ENCODE peak calls at places on chromosomes 1 and 21, in six cellular contexts. One of them, this sample, is unnamed.

GRCh38 chr1:53502641-53503432 is 43.6 kb downstream of the DMRTB1 start:
- DNase-seq in prostate gland: no peak
- DNase-seq in stomach: no peak
- DNase-seq in upper lobe of left lung: no peak
- DNase-seq in HCT116: no peak
- DNase-seq in esophagus muscularis mucosa: no peak
- DNase-seq in this sample: no peak

GRCh38 chr1:232805269-232806070 is at the start of gene MAP10:
- DNase-seq in prostate gland: peak; percentile 22
- DNase-seq in stomach: peak; percentile 66
- DNase-seq in upper lobe of left lung: peak; percentile 73
- DNase-seq in HCT116: no peak
- DNase-seq in esophagus muscularis mucosa: no peak
- DNase-seq in this sample: peak; percentile 78

GRCh38 chr1:18926315-18927081 is 24.1 kb upstream of the ALDH4A1 start:
- DNase-seq in prostate gland: no peak
- DNase-seq in stomach: peak; percentile 57
- DNase-seq in upper lobe of left lung: peak; percentile 78
- DNase-seq in HCT116: peak; percentile 93
- DNase-seq in esophagus muscularis mucosa: no peak
- DNase-seq in this sample: peak; percentile 76

GRCh38 chr1:111909010-111909409 is 80.5 kb downstream of the KCND3 start:
- DNase-seq in prostate gland: no peak
- DNase-seq in stomach: no peak
- DNase-seq in upper lobe of left lung: no peak
- DNase-seq in HCT116: no peak
- DNase-seq in esophagus muscularis mucosa: no peak
- DNase-seq in this sample: no peak

GRCh38 chr1:11053758-11054137 is 6.1 kb downstream of the SRM start:
- DNase-seq in prostate gland: no peak
- DNase-seq in stomach: no peak
- DNase-seq in upper lobe of left lung: no peak
- DNase-seq in HCT116: no peak
- DNase-seq in esophagus muscularis mucosa: no peak
- DNase-seq in this sample: peak; percentile 50

GRCh38 chr1:228478912-228479665 is 8.1 kb upstream of the RNF187 start:
- DNase-seq in prostate gland: no peak
- DNase-seq in stomach: no peak
- DNase-seq in upper lobe of left lung: no peak
- DNase-seq in HCT116: no peak
- DNase-seq in esophagus muscularis mucosa: no peak
- DNase-seq in this sample: no peak

GRCh38 chr1:17605582-17606344 is 66.3 kb downstream of the ARHGEF10L start:
- DNase-seq in prostate gland: peak; percentile 50
- DNase-seq in stomach: peak; percentile 76
- DNase-seq in upper lobe of left lung: peak; percentile 68
- DNase-seq in HCT116: no peak
- DNase-seq in esophagus muscularis mucosa: no peak
- DNase-seq in this sample: no peak

GRCh38 chr1:109615879-109616278 is 3.5 kb downstream of the GNAT2 start:
- DNase-seq in prostate gland: no peak
- DNase-seq in stomach: no peak
- DNase-seq in upper lobe of left lung: peak; percentile 71
- DNase-seq in HCT116: no peak
- DNase-seq in esophagus muscularis mucosa: no peak
- DNase-seq in this sample: peak; percentile 81

GRCh38 chr1:20100632-20101355 is 18.5 kb downstream of the PLA2G2D start:
- DNase-seq in prostate gland: peak; percentile 21
- DNase-seq in stomach: peak; percentile 38
- DNase-seq in upper lobe of left lung: peak; percentile 48
- DNase-seq in HCT116: peak; percentile 52
- DNase-seq in esophagus muscularis mucosa: no peak
- DNase-seq in this sample: peak; percentile 47

GRCh38 chr21:32794643-32795042 is 23.1 kb upstream of the PAXBP1 start:
- DNase-seq in prostate gland: no peak
- DNase-seq in stomach: no peak
- DNase-seq in upper lobe of left lung: no peak
- DNase-seq in HCT116: no peak
- DNase-seq in esophagus muscularis mucosa: peak; percentile 75
- DNase-seq in this sample: no peak

GRCh38 chr1:243944429-243945160 is 94.6 kb upstream of the AKT3 start:
- DNase-seq in prostate gland: no peak
- DNase-seq in stomach: no peak
- DNase-seq in upper lobe of left lung: no peak
- DNase-seq in HCT116: no peak
- DNase-seq in esophagus muscularis mucosa: peak; percentile 80
- DNase-seq in this sample: no peak

GRCh38 chr1:97304366-97304765 is 582.8 kb downstream of the PTBP2 start:
- DNase-seq in prostate gland: no peak
- DNase-seq in stomach: no peak
- DNase-seq in upper lobe of left lung: no peak
- DNase-seq in HCT116: no peak
- DNase-seq in esophagus muscularis mucosa: no peak
- DNase-seq in this sample: no peak

GRCh38 chr1:87872189-87872588 is 543.5 kb downstream of the LMO4 start:
- DNase-seq in prostate gland: no peak
- DNase-seq in stomach: no peak
- DNase-seq in upper lobe of left lung: no peak
- DNase-seq in HCT116: no peak
- DNase-seq in esophagus muscularis mucosa: no peak
- DNase-seq in this sample: no peak

GRCh38 chr1:236753964-236754363 is 41.1 kb upstream of the MTR start:
- DNase-seq in prostate gland: no peak
- DNase-seq in stomach: no peak
- DNase-seq in upper lobe of left lung: no peak
- DNase-seq in HCT116: no peak
- DNase-seq in esophagus muscularis mucosa: no peak
- DNase-seq in this sample: no peak

GRCh38 chr1:110174961-110175360 is 24.7 kb downstream of the SLC6A17 start:
- DNase-seq in prostate gland: no peak
- DNase-seq in stomach: no peak
- DNase-seq in upper lobe of left lung: no peak
- DNase-seq in HCT116: no peak
- DNase-seq in esophagus muscularis mucosa: no peak
- DNase-seq in this sample: no peak

GRCh38 chr1:185412385-185413074 is 95.5 kb upstream of the IVNS1ABP start:
- DNase-seq in prostate gland: peak; percentile 80
- DNase-seq in stomach: no peak
- DNase-seq in upper lobe of left lung: peak; percentile 40
- DNase-seq in HCT116: no peak
- DNase-seq in esophagus muscularis mucosa: no peak
- DNase-seq in this sample: no peak

GRCh38 chr1:158121604-158122254 is 59.0 kb upstream of the CD1D start:
- DNase-seq in prostate gland: peak; percentile 19
- DNase-seq in stomach: no peak
- DNase-seq in upper lobe of left lung: peak; percentile 33
- DNase-seq in HCT116: peak; percentile 59
- DNase-seq in esophagus muscularis mucosa: no peak
- DNase-seq in this sample: no peak

GRCh38 chr1:43912607-43913006 is 21.0 kb upstream of the ARTN start:
- DNase-seq in prostate gland: peak; percentile 63
- DNase-seq in stomach: no peak
- DNase-seq in upper lobe of left lung: no peak
- DNase-seq in HCT116: no peak
- DNase-seq in esophagus muscularis mucosa: no peak
- DNase-seq in this sample: no peak

GRCh38 chr1:235642943-235643371 is 6.6 kb downstream of the GNG4 start:
- DNase-seq in prostate gland: no peak
- DNase-seq in stomach: no peak
- DNase-seq in upper lobe of left lung: no peak
- DNase-seq in HCT116: no peak
- DNase-seq in esophagus muscularis mucosa: no peak
- DNase-seq in this sample: no peak

DNA sequence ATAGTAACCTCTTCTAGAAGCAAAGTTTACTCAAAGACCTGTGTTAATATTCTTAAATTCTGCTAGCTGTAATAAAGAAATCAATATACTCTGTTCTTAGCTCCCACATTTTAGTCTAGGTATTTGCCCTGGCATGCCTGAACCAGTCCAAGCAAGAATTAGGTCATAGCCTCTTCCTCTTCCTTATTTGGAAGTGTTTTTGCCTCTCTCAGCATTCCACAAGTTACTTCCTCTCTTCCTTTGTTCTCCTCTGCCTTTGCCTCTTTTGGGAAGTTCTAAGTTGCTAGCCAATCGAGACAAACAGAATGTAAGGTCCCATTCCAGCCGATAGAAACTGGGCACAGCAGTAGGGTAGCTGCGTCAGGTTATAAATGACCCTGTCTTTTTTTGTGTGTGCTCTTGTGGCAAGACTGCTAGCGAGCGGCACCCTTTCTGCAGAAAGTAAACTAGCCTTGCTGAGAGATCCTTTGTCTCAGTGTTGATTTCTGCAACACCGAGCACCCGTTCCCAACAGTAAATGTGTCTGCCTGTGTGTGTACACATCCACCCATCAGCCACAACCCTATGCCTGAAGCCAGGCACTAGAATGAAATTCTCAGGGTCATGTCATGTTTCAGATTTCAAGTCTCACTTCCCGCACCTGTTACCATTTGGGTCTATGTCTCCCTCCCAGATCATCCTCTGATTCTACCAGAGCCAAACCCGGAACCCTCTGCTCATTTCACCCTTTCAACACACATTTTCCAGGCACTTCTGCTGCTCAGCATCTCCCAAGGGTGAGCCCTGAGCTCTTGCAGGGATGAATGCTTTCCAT is 37.5 kb downstream of the LRRC3 start:
- DNase-seq in prostate gland: no peak
- DNase-seq in stomach: no peak
- DNase-seq in upper lobe of left lung: no peak
- DNase-seq in HCT116: no peak
- DNase-seq in esophagus muscularis mucosa: no peak
- DNase-seq in this sample: no peak
- H3K27ac ChIP-seq in prostate gland: no peak overlapping the region
- H3K27ac ChIP-seq in stomach: no peak overlapping the region
- H3K27ac ChIP-seq in upper lobe of left lung: no peak overlapping the region
- H3K27ac ChIP-seq in HCT116: no peak overlapping the region
- H3K27ac ChIP-seq in esophagus muscularis mucosa: no peak overlapping the region
- H3K27ac ChIP-seq in this sample: no peak overlapping the region

DNA sequence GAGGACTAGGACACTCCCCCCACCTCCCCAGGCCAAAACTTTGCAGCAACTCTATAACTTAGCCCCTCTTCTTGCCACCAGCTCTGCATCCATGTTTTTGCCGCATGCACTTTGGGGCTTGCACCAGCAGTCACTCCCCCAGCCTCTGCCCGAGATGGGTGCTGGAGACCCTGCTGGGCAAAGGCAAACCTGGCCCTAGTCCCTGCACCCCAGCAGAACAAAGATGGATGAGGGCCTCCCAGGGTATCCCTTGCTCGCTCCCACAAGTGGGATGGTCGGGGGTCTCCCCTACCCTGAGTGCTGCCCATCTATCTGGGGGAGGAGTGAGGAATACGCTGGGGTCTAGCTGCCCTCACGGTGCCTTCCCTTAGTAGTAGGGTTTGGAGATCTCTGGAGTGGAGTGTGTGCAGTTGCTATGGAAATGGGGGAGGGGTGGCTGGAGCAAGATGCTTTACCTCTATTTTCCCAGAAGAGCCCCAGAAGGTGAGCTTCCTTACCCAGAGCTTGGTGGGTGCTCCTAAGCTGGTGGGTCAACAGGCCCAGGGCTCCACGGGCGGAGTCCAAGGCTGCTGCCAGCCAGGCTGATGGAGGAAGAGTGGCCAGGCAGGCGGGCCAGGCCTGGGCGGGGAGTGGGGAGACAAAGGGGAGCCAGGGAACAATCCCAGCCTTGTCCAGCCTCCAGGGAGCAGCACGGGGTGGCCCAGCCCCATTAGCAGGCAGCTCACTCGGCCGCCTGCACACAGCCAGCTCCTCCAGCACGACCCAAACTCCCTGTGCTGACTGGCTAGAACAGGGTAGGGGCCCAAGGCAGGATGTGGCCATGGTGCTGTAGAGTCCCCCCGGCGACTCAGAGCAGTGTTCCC is at the start of gene PAQR6:
- DNase-seq in prostate gland: no peak
- DNase-seq in stomach: peak; percentile 58
- DNase-seq in upper lobe of left lung: no peak
- DNase-seq in HCT116: no peak
- DNase-seq in esophagus muscularis mucosa: no peak
- DNase-seq in this sample: no peak
- TF ChIP-seq POLR2AphosphoS5 in prostate gland: no peak
- TF ChIP-seq POLR2AphosphoS5 in stomach: no peak
- TF ChIP-seq POLR2AphosphoS5 in upper lobe of left lung: no peak
- TF ChIP-seq POLR2AphosphoS5 in HCT116: no peak
- TF ChIP-seq POLR2AphosphoS5 in esophagus muscularis mucosa: peak; percentile 34
- TF ChIP-seq POLR2AphosphoS5 in this sample: peak; percentile 19

DNA sequence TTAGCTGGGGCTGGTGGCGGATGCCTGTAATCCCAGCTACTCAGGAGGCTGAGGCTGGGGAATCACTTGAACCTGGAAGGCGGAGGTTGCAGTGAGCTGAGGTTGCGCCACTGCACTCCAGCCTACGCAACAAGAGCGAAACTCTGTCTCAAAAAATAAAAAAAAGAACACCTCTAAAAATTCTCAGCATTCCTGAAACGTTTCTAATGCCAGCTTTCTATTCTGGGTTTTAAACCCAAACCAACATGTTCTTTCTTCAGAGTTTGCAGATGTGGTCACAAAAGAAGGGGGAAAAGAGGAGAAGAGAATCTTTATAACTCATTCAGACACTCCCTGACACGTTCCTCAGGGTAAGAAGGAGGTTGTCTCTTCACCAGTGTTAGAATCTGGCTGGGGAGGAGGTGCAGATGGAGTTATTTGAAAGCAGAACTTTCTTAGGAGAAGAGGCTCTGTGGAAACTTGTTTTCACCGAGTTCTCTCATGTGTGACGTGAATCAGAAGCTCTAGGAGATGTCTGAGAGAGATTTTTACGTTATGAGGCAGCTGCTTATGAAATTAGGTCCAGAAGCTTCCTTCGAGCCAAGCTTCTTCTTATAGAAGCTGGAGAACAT is 17.8 kb upstream of the CNR2 start:
- DNase-seq in prostate gland: no peak
- DNase-seq in stomach: peak; percentile 13
- DNase-seq in upper lobe of left lung: peak; percentile 60
- DNase-seq in HCT116: no peak
- DNase-seq in esophagus muscularis mucosa: no peak
- DNase-seq in this sample: no peak
- H3K27ac ChIP-seq in prostate gland: no peak overlapping the region
- H3K27ac ChIP-seq in stomach: peak overlapping the region; percentile 74
- H3K27ac ChIP-seq in upper lobe of left lung: peak overlapping the region; percentile 69
- H3K27ac ChIP-seq in HCT116: no peak overlapping the region
- H3K27ac ChIP-seq in esophagus muscularis mucosa: peak overlapping the region; percentile 60
- H3K27ac ChIP-seq in this sample: peak overlapping the region; percentile 44

DNA sequence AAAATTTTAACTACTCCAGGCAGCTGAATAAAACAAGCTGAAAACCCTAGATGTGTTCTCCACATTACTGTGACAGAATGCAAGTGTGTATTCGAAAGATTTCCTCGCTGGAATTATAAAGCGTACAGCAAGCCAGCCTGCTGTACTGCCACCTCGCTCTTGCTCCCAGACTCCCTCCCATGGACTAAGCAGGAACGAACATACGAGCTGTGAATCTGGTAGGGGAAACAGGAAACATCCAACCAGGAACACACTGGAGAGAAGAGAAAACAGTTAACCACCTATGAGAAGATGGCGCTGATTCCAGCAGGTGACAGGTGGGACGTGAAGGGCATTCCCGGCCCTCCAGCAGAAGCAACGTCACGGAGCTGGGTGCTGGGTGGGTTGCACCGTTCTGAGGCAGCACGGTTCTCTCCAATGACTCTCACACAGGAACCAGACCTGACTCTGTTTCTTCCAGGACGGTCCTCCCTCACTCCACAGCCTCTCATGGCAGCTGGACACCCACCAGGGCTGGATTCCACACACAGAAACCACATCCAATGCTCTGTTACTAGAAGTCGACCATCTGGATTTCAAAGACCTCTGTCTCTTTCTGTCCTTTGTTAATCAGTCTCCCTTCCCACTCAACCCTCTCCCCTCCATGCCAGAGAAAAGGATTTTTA is 219.2 kb downstream of the RERE start:
- DNase-seq in prostate gland: peak; percentile 29
- DNase-seq in stomach: peak; percentile 50
- DNase-seq in upper lobe of left lung: no peak
- DNase-seq in HCT116: no peak
- DNase-seq in esophagus muscularis mucosa: no peak
- DNase-seq in this sample: no peak
- TF ChIP-seq POLR2AphosphoS5 in prostate gland: peak; percentile 54
- TF ChIP-seq POLR2AphosphoS5 in stomach: no peak
- TF ChIP-seq POLR2AphosphoS5 in upper lobe of left lung: no peak
- TF ChIP-seq POLR2AphosphoS5 in HCT116: no peak
- TF ChIP-seq POLR2AphosphoS5 in esophagus muscularis mucosa: no peak
- TF ChIP-seq POLR2AphosphoS5 in this sample: no peak